ENCODE peak calls at places on chromosomes 6 and 20, in seven cellular contexts. One of them, this sample, is unnamed.

GRCh38 chr20:31751126-31751525 is 12.0 kb downstream of the TPX2 start:
- DNase-seq in SK-N-SH: no peak
- DNase-seq in GM12878: no peak
- DNase-seq in IMR-90: peak; percentile 97
- DNase-seq in HepG2: no peak
- DNase-seq in H1: no peak
- DNase-seq in K562: no peak
- DNase-seq in this sample: no peak

GRCh38 chr6:138588805-138589434 is 89.6 kb upstream of the NHSL1 start:
- DNase-seq in SK-N-SH: peak; percentile 61
- DNase-seq in GM12878: peak; percentile 30
- DNase-seq in IMR-90: peak; percentile 83
- DNase-seq in HepG2: peak; percentile 80
- DNase-seq in H1: peak; percentile 70
- DNase-seq in K562: peak; percentile 81
- DNase-seq in this sample: peak; percentile 71

GRCh38 chr20:5654557-5654956 is 95.6 kb upstream of the SHLD1 start:
- DNase-seq in SK-N-SH: no peak
- DNase-seq in GM12878: no peak
- DNase-seq in IMR-90: peak; percentile 97
- DNase-seq in HepG2: peak; percentile 93
- DNase-seq in H1: no peak
- DNase-seq in K562: no peak
- DNase-seq in this sample: peak; percentile 99

GRCh38 chr6:130252527-130253237 is 29.9 kb upstream of the SAMD3 start:
- DNase-seq in SK-N-SH: no peak
- DNase-seq in GM12878: no peak
- DNase-seq in IMR-90: no peak
- DNase-seq in HepG2: no peak
- DNase-seq in H1: no peak
- DNase-seq in K562: no peak
- DNase-seq in this sample: no peak

GRCh38 chr6:111874030-111874425 is 776 bp upstream of the FYN start:
- DNase-seq in SK-N-SH: no peak
- DNase-seq in GM12878: no peak
- DNase-seq in IMR-90: peak; percentile 20
- DNase-seq in HepG2: no peak
- DNase-seq in H1: no peak
- DNase-seq in K562: no peak
- DNase-seq in this sample: no peak

GRCh38 chr20:61985096-61985495 is 80.6 kb downstream of the TAF4 start:
- DNase-seq in SK-N-SH: no peak
- DNase-seq in GM12878: no peak
- DNase-seq in IMR-90: no peak
- DNase-seq in HepG2: no peak
- DNase-seq in H1: no peak
- DNase-seq in K562: no peak
- DNase-seq in this sample: no peak

GRCh38 chr6:161444464-161444863 is 170.6 kb upstream of the AGPAT4 start:
- DNase-seq in SK-N-SH: no peak
- DNase-seq in GM12878: no peak
- DNase-seq in IMR-90: peak; percentile 24
- DNase-seq in HepG2: no peak
- DNase-seq in H1: peak; percentile 54
- DNase-seq in K562: peak; percentile 28
- DNase-seq in this sample: no peak

GRCh38 chr6:82442320-82442719 is 78.7 kb downstream of the TPBG start:
- DNase-seq in SK-N-SH: no peak
- DNase-seq in GM12878: no peak
- DNase-seq in IMR-90: no peak
- DNase-seq in HepG2: no peak
- DNase-seq in H1: no peak
- DNase-seq in K562: no peak
- DNase-seq in this sample: no peak

GRCh38 chr6:34067814-34068213 is 78.1 kb downstream of the GRM4 start:
- DNase-seq in SK-N-SH: no peak
- DNase-seq in GM12878: no peak
- DNase-seq in IMR-90: no peak
- DNase-seq in HepG2: no peak
- DNase-seq in H1: no peak
- DNase-seq in K562: no peak
- DNase-seq in this sample: peak; percentile 37

GRCh38 chr6:125888989-125889656 is 67.4 kb upstream of the HINT3 start:
- DNase-seq in SK-N-SH: no peak
- DNase-seq in GM12878: no peak
- DNase-seq in IMR-90: peak; percentile 40
- DNase-seq in HepG2: peak; percentile 64
- DNase-seq in H1: no peak
- DNase-seq in K562: peak; percentile 62
- DNase-seq in this sample: no peak

GRCh38 chr6:26520840-26521484 is 17.2 kb upstream of the HMGN4 start:
- DNase-seq in SK-N-SH: peak; percentile 99
- DNase-seq in GM12878: no peak
- DNase-seq in IMR-90: peak; percentile 80
- DNase-seq in HepG2: peak; percentile 82
- DNase-seq in H1: peak; percentile 91
- DNase-seq in K562: peak; percentile 98
- DNase-seq in this sample: peak; percentile 52

GRCh38 chr6:114049367-114049966 is 78.5 kb upstream of the HDAC2 start:
- DNase-seq in SK-N-SH: no peak
- DNase-seq in GM12878: no peak
- DNase-seq in IMR-90: peak; percentile 23
- DNase-seq in HepG2: peak; percentile 80
- DNase-seq in H1: no peak
- DNase-seq in K562: no peak
- DNase-seq in this sample: no peak

GRCh38 chr6:72350256-72350875 is 271.5 kb upstream of the KCNQ5 start:
- DNase-seq in SK-N-SH: no peak
- DNase-seq in GM12878: no peak
- DNase-seq in IMR-90: no peak
- DNase-seq in HepG2: no peak
- DNase-seq in H1: no peak
- DNase-seq in K562: no peak
- DNase-seq in this sample: no peak

GRCh38 chr6:158835616-158836221 is 16.6 kb upstream of the EZR start:
- DNase-seq in SK-N-SH: no peak
- DNase-seq in GM12878: no peak
- DNase-seq in IMR-90: peak; percentile 30
- DNase-seq in HepG2: peak; percentile 40
- DNase-seq in H1: no peak
- DNase-seq in K562: peak; percentile 76
- DNase-seq in this sample: no peak

GRCh38 chr6:132199343-132199742 is 201.9 kb downstream of the MOXD1 start:
- DNase-seq in SK-N-SH: no peak
- DNase-seq in GM12878: no peak
- DNase-seq in IMR-90: peak; percentile 90
- DNase-seq in HepG2: no peak
- DNase-seq in H1: no peak
- DNase-seq in K562: no peak
- DNase-seq in this sample: no peak

GRCh38 chr20:24999568-24999967 is 7.0 kb upstream of the APMAP start:
- DNase-seq in SK-N-SH: no peak
- DNase-seq in GM12878: no peak
- DNase-seq in IMR-90: no peak
- DNase-seq in HepG2: no peak
- DNase-seq in H1: no peak
- DNase-seq in K562: no peak
- DNase-seq in this sample: no peak

GRCh38 chr6:41938590-41938989 is 3.0 kb downstream of the CCND3 start:
- DNase-seq in SK-N-SH: no peak
- DNase-seq in GM12878: no peak
- DNase-seq in IMR-90: no peak
- DNase-seq in HepG2: no peak
- DNase-seq in H1: no peak
- DNase-seq in K562: no peak
- DNase-seq in this sample: no peak
- TF ChIP-seq USF2 in SK-N-SH: no peak
- TF ChIP-seq USF2 in GM12878: no peak
- TF ChIP-seq USF2 in IMR-90: no peak
- TF ChIP-seq USF2 in HepG2: no peak
- TF ChIP-seq USF2 in H1: no peak
- TF ChIP-seq USF2 in K562: no peak
- TF ChIP-seq USF2 in this sample: no peak

GRCh38 chr20:48720256-48721020 is 107.4 kb downstream of the PREX1 start:
- DNase-seq in SK-N-SH: no peak
- DNase-seq in GM12878: no peak
- DNase-seq in IMR-90: no peak
- DNase-seq in HepG2: no peak
- DNase-seq in H1: no peak
- DNase-seq in K562: no peak
- DNase-seq in this sample: no peak
- H3K4me1 ChIP-seq in SK-N-SH: no peaks in the 10 kb centered on the region
- H3K4me1 ChIP-seq in GM12878: peaks cover 86% of the 10 kb centered on the region
- H3K4me1 ChIP-seq in IMR-90: peaks cover 3% of the 10 kb centered on the region
- H3K4me1 ChIP-seq in HepG2: peaks cover 34% of the 10 kb centered on the region
- H3K4me1 ChIP-seq in H1: no peaks in the 10 kb centered on the region
- H3K4me1 ChIP-seq in K562: peaks cover 13% of the 10 kb centered on the region
- H3K4me1 ChIP-seq in this sample: peaks cover 19% of the 10 kb centered on the region

GRCh38 chr6:7542878-7543394 is 1.5 kb downstream of the DSP start:
- DNase-seq in SK-N-SH: peak; percentile 42
- DNase-seq in GM12878: no peak
- DNase-seq in IMR-90: peak; percentile 41
- DNase-seq in HepG2: peak; percentile 93
- DNase-seq in H1: peak; percentile 67
- DNase-seq in K562: no peak
- DNase-seq in this sample: peak; percentile 71

GRCh38 chr6:7541175-7542064 is at the start of gene DSP:
- DNase-seq in SK-N-SH: peak; percentile 36
- DNase-seq in GM12878: no peak
- DNase-seq in IMR-90: no peak
- DNase-seq in HepG2: peak; percentile 96
- DNase-seq in H1: peak; percentile 83
- DNase-seq in K562: peak; percentile 70
- DNase-seq in this sample: peak; percentile 69

GRCh38 chr6:7540595-7540994 is 876 bp upstream of the DSP start:
- DNase-seq in SK-N-SH: peak; percentile 19
- DNase-seq in GM12878: no peak
- DNase-seq in IMR-90: no peak
- DNase-seq in HepG2: no peak
- DNase-seq in H1: no peak
- DNase-seq in K562: no peak
- DNase-seq in this sample: peak; percentile 25

GRCh38 chr6:7543761-7544424 is 2.4 kb downstream of the DSP start:
- DNase-seq in SK-N-SH: no peak
- DNase-seq in GM12878: no peak
- DNase-seq in IMR-90: no peak
- DNase-seq in HepG2: no peak
- DNase-seq in H1: no peak
- DNase-seq in K562: no peak
- DNase-seq in this sample: no peak

DNA sequence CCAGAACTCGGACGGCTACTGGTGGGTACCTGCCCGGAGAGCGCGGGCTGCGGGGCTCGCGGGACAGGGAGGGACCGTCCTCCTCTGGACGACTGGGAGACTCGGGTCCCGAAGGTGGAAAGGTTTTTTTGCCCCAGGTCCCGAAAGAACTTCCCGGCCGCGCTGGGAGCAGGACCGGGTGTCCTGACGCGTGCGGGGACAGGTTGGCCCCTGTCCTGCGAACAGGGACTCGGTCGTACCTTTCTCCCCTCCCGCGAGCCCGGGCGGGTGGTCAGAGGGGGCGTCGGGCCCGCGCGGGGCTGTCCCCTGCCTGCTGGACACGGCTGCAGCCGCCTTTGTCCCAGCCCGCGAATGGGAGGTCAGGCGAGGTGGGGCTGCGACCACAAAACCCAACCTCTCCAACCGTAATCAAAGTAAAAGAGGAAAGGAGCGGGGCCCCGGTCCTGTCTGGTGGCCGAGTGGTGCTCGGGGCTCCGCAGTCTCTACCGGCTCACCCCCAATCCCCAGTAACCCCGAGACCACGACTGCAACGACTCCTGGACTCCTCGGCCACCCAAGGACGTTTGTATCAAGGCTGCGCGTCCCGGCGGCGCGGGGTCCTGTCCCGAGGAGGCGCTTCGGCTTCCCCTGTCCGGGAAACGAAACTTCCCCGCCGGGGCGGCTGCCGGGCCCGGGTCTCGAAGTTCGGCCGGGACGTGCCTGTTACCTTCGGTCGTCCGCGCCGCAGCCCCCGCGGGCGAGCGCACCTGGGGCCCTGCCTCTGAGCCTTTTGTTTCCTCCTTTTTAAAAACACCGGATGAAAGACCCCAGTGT is 800 bp downstream of the DSP start:
- DNase-seq in SK-N-SH: peak; percentile 50
- DNase-seq in GM12878: no peak
- DNase-seq in IMR-90: no peak
- DNase-seq in HepG2: no peak
- DNase-seq in H1: no peak
- DNase-seq in K562: no peak
- DNase-seq in this sample: peak; percentile 21
- TF ChIP-seq USF2 in SK-N-SH: no peak
- TF ChIP-seq USF2 in GM12878: no peak
- TF ChIP-seq USF2 in IMR-90: no peak
- TF ChIP-seq USF2 in HepG2: peak; percentile 27
- TF ChIP-seq USF2 in H1: no peak
- TF ChIP-seq USF2 in K562: no peak
- TF ChIP-seq USF2 in this sample: no peak

DNA sequence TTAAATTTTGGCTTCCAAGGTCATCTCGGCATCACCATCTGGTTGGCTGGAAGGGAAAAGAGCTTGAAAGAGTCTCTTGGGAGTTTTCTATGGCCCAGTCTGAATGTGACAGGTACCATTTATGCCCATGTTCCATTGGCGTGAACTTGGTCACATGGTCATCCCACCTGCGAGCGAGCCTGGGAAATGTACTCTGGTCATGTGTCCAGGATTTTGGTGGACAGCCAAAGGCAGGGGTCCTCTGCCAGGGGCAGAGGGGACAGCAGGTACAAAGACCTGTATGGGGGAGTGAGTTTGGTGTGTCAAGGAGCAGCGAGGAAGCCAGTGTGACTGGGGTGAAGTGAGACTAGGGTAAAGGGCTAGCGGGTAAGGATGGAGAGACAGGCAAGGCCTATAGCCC is 112.6 kb downstream of the CDC5L start:
- DNase-seq in SK-N-SH: no peak
- DNase-seq in GM12878: no peak
- DNase-seq in IMR-90: no peak
- DNase-seq in HepG2: no peak
- DNase-seq in H1: peak; percentile 29
- DNase-seq in K562: no peak
- DNase-seq in this sample: no peak
- H3K4me1 ChIP-seq in SK-N-SH: no peaks in the 10 kb centered on the region
- H3K4me1 ChIP-seq in GM12878: no peaks in the 10 kb centered on the region
- H3K4me1 ChIP-seq in IMR-90: peaks cover 4% of the 10 kb centered on the region
- H3K4me1 ChIP-seq in HepG2: no peaks in the 10 kb centered on the region
- H3K4me1 ChIP-seq in H1: no peaks in the 10 kb centered on the region
- H3K4me1 ChIP-seq in K562: no peaks in the 10 kb centered on the region
- H3K4me1 ChIP-seq in this sample: no peaks in the 10 kb centered on the region

DNA sequence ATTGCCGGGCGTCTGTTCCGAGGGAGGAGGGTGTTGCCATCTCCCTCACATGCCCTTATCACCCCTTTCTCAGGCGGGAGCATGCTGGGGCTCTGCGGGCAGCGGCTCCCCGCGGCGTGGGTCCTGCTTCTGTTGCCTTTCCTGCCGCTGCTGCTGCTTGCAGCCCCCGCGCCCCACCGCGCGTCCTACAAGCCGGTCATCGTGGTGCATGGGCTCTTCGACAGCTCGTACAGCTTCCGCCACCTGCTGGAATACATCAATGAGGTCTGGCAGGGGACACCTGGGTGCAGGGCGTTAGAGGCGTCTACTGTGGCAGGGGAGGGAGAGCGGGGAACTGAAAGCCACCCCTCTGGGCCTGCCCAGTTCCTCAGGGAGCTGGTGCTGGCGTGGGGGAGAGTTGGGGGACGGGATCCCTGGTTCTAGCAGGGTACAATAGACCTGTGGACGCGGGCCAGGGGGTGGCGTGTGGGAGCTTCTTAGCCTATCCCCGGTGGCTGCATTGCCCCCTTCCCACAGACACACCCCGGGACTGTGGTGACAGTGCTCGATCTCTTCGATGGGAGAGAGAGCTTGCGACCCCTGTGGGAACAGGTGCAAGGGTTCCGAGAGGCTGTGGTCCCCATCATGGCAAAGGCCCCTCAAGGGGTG is 697 bp downstream of the PPT2 start:
- DNase-seq in SK-N-SH: peak; percentile 81
- DNase-seq in GM12878: no peak
- DNase-seq in IMR-90: peak; percentile 71
- DNase-seq in HepG2: peak; percentile 86
- DNase-seq in H1: peak; percentile 71
- DNase-seq in K562: peak; percentile 83
- DNase-seq in this sample: peak; percentile 69
- TF ChIP-seq USF2 in SK-N-SH: no peak
- TF ChIP-seq USF2 in GM12878: no peak
- TF ChIP-seq USF2 in IMR-90: no peak
- TF ChIP-seq USF2 in HepG2: no peak
- TF ChIP-seq USF2 in H1: no peak
- TF ChIP-seq USF2 in K562: no peak
- TF ChIP-seq USF2 in this sample: no peak